ENCODE peak calls at places on chromosomes 4 and X, in five cellular contexts. J is uterus, I is AG04450, D is astrocyte, Z is IMR-90. B is an unnamed sample.

GRCh38 chr4:15654556-15655222 is 468 bp downstream of the FBXL5 start:
- DNase-seq in J (peak; percentile 56), Z (peak; percentile 24), I (no peak), D (peak; percentile 22), B (no peak)

GRCh38 chr4:111027526-111027925 is 404.6 kb upstream of the PITX2 start:
- DNase-seq in D (peak; percentile 85), I (peak; percentile 8), J (no peak), Z (peak; percentile 83), B (no peak)

GRCh38 chrX:9899640-9900075 is 67.5 kb upstream of the CLDN34 start:
- DNase-seq in I (peak; percentile 61), Z (peak; percentile 91), D (peak; percentile 91), J (no peak), B (no peak)

GRCh38 chr4:5711479-5712184 is 631 bp downstream of the EVC start:
- DNase-seq in Z (peak; percentile 51), D (peak; percentile 68), I (no peak), J (peak; percentile 30), B (no peak)

GRCh38 chr4:5082381-5082780 is 31.1 kb downstream of the STK32B start:
- DNase-seq in I (no peak), J (no peak), Z (no peak), D (peak; percentile 17), B (no peak)

GRCh38 chrX:39017062-39017461 is 215.8 kb downstream of the MID1IP1 start:
- DNase-seq in Z (no peak), J (no peak), D (no peak), I (no peak), B (no peak)

GRCh38 chr4:81607947-81608346 is 136.2 kb upstream of the RASGEF1B start:
- DNase-seq in Z (no peak), D (no peak), J (no peak), I (no peak), B (peak; percentile 56)

GRCh38 chr4:29081230-29081955 is 1638.8 kb upstream of the PCDH7 start:
- DNase-seq in J (no peak), Z (peak; percentile 28), I (no peak), D (no peak), B (no peak)

GRCh38 chrX:133294126-133294525 is 76.0 kb upstream of the TFDP3 start:
- DNase-seq in J (no peak), I (no peak), Z (no peak), D (peak; percentile 52), B (no peak)

GRCh38 chr4:73244941-73245601 is 13.5 kb downstream of the ANKRD17 start:
- DNase-seq in Z (no peak), D (no peak), I (no peak), J (no peak), B (no peak)

GRCh38 chrX:100609591-100609990 is 24.9 kb downstream of the TNMD start:
- DNase-seq in Z (no peak), J (no peak), D (no peak), I (no peak), B (no peak)

GRCh38 chrX:153061732-153062131 is 5.5 kb downstream of the PNMA3 start:
- DNase-seq in I (no peak), J (no peak), Z (peak; percentile 55), D (peak; percentile 50), B (no peak)

GRCh38 chr4:55175779-55176231 is 50.4 kb upstream of the KDR start:
- DNase-seq in D (peak; percentile 79), I (no peak), Z (peak; percentile 72), J (no peak), B (peak; percentile 78)

GRCh38 chr4:82905205-82905604 is 4.7 kb downstream of the THAP9 start:
- DNase-seq in D (peak; percentile 57), Z (peak; percentile 64), J (no peak), I (no peak), B (no peak)

GRCh38 chrX:135649561-135649960 is 63.9 kb upstream of the CT45A1 start:
- DNase-seq in Z (no peak), J (no peak), D (no peak), I (no peak), B (no peak)

GRCh38 chr4:27668001-27668400 is 807.4 kb downstream of the STIM2 start:
- DNase-seq in Z (no peak), I (no peak), D (no peak), J (no peak), B (no peak)

GRCh38 chr4:27662426-27662825 is 801.8 kb downstream of the STIM2 start:
- DNase-seq in D (no peak), J (no peak), Z (no peak), I (no peak), B (no peak)

GRCh38 chr4:27666943-27667342 is 806.3 kb downstream of the STIM2 start:
- DNase-seq in I (no peak), J (no peak), Z (no peak), D (no peak), B (no peak)
- TF ChIP-seq CTCF in I (no peak), J (no peak), Z (no peak), D (no peak), B (no peak)

GRCh38 chr4:8164687-8165086 is 6.1 kb upstream of the ABLIM2 start:
- DNase-seq in Z (no peak), J (no peak), D (no peak), I (no peak), B (no peak)

GRCh38 chr4:8164194-8164565 is 5.6 kb upstream of the ABLIM2 start:
- DNase-seq in Z (no peak), D (no peak), J (no peak), I (no peak), B (no peak)

GRCh38 chr4:8163026-8163425 is 4.4 kb upstream of the ABLIM2 start:
- DNase-seq in Z (no peak), D (no peak), J (no peak), I (no peak), B (no peak)

GRCh38 chr4:8162625-8163024 is 4.0 kb upstream of the ABLIM2 start:
- DNase-seq in J (no peak), I (no peak), Z (no peak), D (no peak), B (no peak)

GRCh38 chr4:8163436-8164193 is 5.0 kb upstream of the ABLIM2 start:
- DNase-seq in Z (no peak), I (no peak), D (no peak), J (no peak), B (no peak)
- H3K27me3 ChIP-seq in Z (peaks cover 50% of the 10 kb centered on the region), I (peaks cover 33% of the 10 kb centered on the region), D (peaks cover 14% of the 10 kb centered on the region), J (no peaks in the 10 kb centered on the region), B (peaks cover 32% of the 10 kb centered on the region)

GRCh38 chr4:62622084-62622483 is 1422.0 kb downstream of the ADGRL3 start:
- DNase-seq in D (no peak), J (no peak), Z (no peak), I (no peak), B (no peak)
- TF ChIP-seq CTCF in D (no peak), J (no peak), Z (no peak), I (no peak), B (no peak)

GRCh38 chr4:793109-793861 is 32.6 kb downstream of the CPLX1 start:
- DNase-seq in Z (no peak), D (no peak), J (no peak), I (no peak), B (no peak)

GRCh38 chr4:791201-791865 is 34.6 kb downstream of the CPLX1 start:
- DNase-seq in I (no peak), D (no peak), J (no peak), Z (no peak), B (no peak)

GRCh38 chr4:791866-792630 is 33.9 kb downstream of the CPLX1 start:
- DNase-seq in D (no peak), I (no peak), J (no peak), Z (no peak), B (no peak)

GRCh38 chr4:793941-794621 is 31.8 kb downstream of the CPLX1 start:
- DNase-seq in I (no peak), Z (peak; percentile 22), D (no peak), J (no peak), B (no peak)

DNA sequence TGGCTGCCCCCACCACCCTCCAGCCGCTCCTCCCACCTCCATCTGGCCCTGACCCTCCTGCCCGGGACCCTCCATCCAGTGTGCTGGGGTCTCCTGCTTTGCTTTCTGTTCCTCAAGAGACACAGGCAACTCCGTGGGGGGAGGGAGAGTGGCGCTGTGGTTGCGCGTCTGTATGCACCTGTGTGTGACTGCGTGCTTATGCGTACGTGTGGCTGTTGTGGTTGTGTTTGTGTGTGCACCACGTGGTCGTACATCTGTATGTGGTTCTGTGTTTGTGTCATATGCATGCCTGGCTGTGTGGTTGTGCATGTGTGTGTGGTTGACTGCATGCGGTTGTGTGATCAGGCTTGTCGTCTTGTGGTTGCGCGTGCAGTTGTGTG is 33.2 kb downstream of the CPLX1 start:
- DNase-seq in J (no peak), Z (no peak), D (no peak), I (no peak), B (no peak)
- H3K27me3 ChIP-seq in J (peaks cover 26% of the 10 kb centered on the region), Z (peaks cover 73% of the 10 kb centered on the region), D (peaks cover 49% of the 10 kb centered on the region), I (peaks cover 75% of the 10 kb centered on the region), B (peaks cover 73% of the 10 kb centered on the region)

GRCh38 chr4:185461565-185461964 is 10.0 kb downstream of the CCDC110 start:
- DNase-seq in I (no peak), J (no peak), Z (no peak), D (no peak), B (no peak)

GRCh38 chr4:185456131-185456530 is 15.4 kb downstream of the CCDC110 start:
- DNase-seq in D (no peak), I (no peak), Z (no peak), J (no peak), B (no peak)

DNA sequence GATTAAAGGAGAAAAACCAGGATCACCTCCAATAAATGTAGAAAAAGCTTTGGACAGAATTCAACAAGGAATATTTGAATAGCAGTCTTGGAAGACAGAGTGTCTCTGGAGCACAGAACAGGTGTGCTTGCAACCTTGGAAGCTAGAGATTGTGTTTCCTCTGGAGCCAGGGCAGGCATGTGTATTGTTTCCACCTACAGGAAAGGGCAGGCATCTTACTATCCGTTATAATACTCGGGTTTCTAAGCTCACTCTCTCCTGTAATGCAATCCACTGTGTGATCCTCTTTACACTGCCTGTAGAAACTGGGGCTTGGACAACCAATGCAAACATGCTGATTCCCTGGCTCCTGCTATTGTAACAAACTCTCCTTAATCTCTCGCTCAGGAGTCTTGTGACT is 14.4 kb downstream of the CCDC110 start:
- DNase-seq in I (no peak), D (no peak), Z (no peak), J (no peak), B (no peak)
- TF ChIP-seq CTCF in I (no peak), D (no peak), Z (no peak), J (no peak), B (no peak)

DNA sequence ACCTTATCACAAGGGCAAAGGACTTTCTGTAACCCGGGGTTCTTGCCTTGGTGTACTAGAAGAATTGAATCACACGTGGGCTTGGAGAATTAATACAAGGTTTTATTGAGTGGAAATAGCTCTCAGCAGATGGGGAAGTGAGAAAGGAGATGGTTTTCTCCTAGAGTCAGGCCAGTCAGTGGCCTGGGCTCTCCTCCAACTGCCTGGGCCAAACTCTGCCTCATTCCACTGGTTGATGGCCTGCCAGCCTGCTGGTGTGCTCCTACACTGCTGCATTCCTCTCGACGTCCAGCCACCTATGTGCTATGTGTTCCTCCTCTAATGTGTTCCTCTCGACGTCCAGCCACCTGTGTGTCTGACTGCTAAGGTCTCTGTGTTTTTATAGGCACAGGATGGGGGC is 35.3 kb upstream of the SPIN2A start:
- DNase-seq in Z (no peak), I (no peak), J (no peak), D (no peak), B (no peak)
- H3K27me3 ChIP-seq in Z (no peaks in the 10 kb centered on the region), I (no peaks in the 10 kb centered on the region), J (no peaks in the 10 kb centered on the region), D (no peaks in the 10 kb centered on the region), B (no peaks in the 10 kb centered on the region)

B was measured in kidney epithelial cell.